ENCODE peak calls at places on chromosome 6, in ten cellular contexts. D is Peyer's patch, P is heart left ventricle, H is AG10803, R is PC-3, O is mucosa of descending colon, E is AG04449, X is left lung, F is A549, A is HL-60. L is an unnamed sample.

GRCh38 chr6:19824058-19824807 is 12.9 kb upstream of the ID4 start:
- DNase-seq in R (no peak), O (no peak), D (no peak), A (no peak), H (peak; percentile 39), F (no peak), X (no peak), P (no peak), E (no peak), L (no peak)

GRCh38 chr6:43269273-43270007 is 26.2 kb downstream of the TTBK1 start:
- DNase-seq in D (peak; percentile 85), P (peak; percentile 60), F (no peak), R (no peak), H (no peak), O (peak; percentile 77), A (no peak), X (no peak), E (no peak), L (no peak)

GRCh38 chr6:140256213-140256612 is 881.8 kb upstream of the CITED2 start:
- DNase-seq in F (no peak), E (no peak), X (no peak), P (no peak), R (no peak), A (no peak), H (no peak), O (no peak), D (no peak), L (peak; percentile 39)

GRCh38 chr6:83273596-83273995 is 80.4 kb downstream of the RWDD2A start:
- DNase-seq in H (peak; percentile 4), R (no peak), O (no peak), P (no peak), E (peak; percentile 7), X (no peak), A (no peak), F (no peak), D (no peak), L (peak; percentile 17)

GRCh38 chr6:24662206-24662605 is 4.5 kb downstream of the TDP2 start:
- DNase-seq in A (no peak), H (no peak), O (no peak), D (no peak), F (no peak), P (no peak), R (no peak), E (no peak), X (no peak), L (no peak)

GRCh38 chr6:66289889-66290288 is 582.9 kb upstream of the EYS start:
- DNase-seq in P (no peak), F (no peak), E (no peak), O (no peak), A (no peak), R (no peak), D (no peak), H (no peak), X (no peak), L (no peak)

GRCh38 chr6:81589465-81590313 is 162.8 kb downstream of the TENT5A start:
- DNase-seq in O (no peak), A (no peak), H (no peak), P (no peak), D (no peak), R (peak; percentile 17), X (no peak), E (no peak), F (no peak), L (no peak)

GRCh38 chr6:85866758-85867401 is 224.2 kb upstream of the SYNCRIP start:
- DNase-seq in X (peak; percentile 15), P (no peak), H (no peak), E (no peak), O (no peak), A (no peak), R (no peak), F (no peak), D (no peak), L (no peak)

GRCh38 chr6:126030045-126030444 is 43.7 kb downstream of the TRMT11 start:
- DNase-seq in D (no peak), F (no peak), O (no peak), A (no peak), P (no peak), H (no peak), R (no peak), E (no peak), X (no peak), L (peak; percentile 68)

GRCh38 chr6:8402546-8402945 is 32.8 kb downstream of the SLC35B3 start:
- DNase-seq in D (no peak), F (no peak), R (no peak), P (no peak), X (no peak), E (no peak), H (no peak), O (no peak), A (no peak), L (no peak)

GRCh38 chr6:50836231-50836630 is 17.6 kb downstream of the TFAP2B start:
- DNase-seq in D (no peak), F (no peak), P (no peak), O (no peak), R (no peak), E (no peak), A (no peak), X (peak; percentile 65), H (no peak), L (no peak)

GRCh38 chr6:43243649-43244321 is 504 bp downstream of the TTBK1 start:
- DNase-seq in R (no peak), D (no peak), F (no peak), P (no peak), O (no peak), H (no peak), X (no peak), E (no peak), A (no peak), L (no peak)

GRCh38 chr6:136201735-136202134 is 48.4 kb downstream of the MTFR2 start:
- DNase-seq in P (no peak), F (peak; percentile 18), O (no peak), D (no peak), A (no peak), H (peak; percentile 11), R (peak; percentile 5), X (no peak), E (no peak), L (peak; percentile 23)

GRCh38 chr6:99867026-99867425 is 127.0 kb downstream of the MCHR2 start:
- DNase-seq in A (no peak), D (no peak), H (no peak), F (no peak), O (no peak), E (no peak), X (no peak), P (no peak), R (no peak), L (no peak)

GRCh38 chr6:99868074-99868702 is 125.8 kb downstream of the MCHR2 start:
- DNase-seq in X (peak; percentile 80), D (peak; percentile 75), P (peak; percentile 51), F (peak; percentile 61), R (peak; percentile 78), O (peak; percentile 51), H (peak; percentile 62), E (no peak), A (no peak), L (peak; percentile 63)
- TF ChIP-seq CTCF in X (peak; percentile 79), D (peak; percentile 64), P (peak; percentile 77), F (peak; percentile 86), R (peak; percentile 77), O (peak; percentile 38), H (peak; percentile 88), E (peak; percentile 80), A (peak; percentile 76), L (peak; percentile 88)

GRCh38 chr6:84788689-84789088 is 24.3 kb upstream of the TBX18 start:
- DNase-seq in H (no peak), F (no peak), P (no peak), E (no peak), X (no peak), A (no peak), O (no peak), R (no peak), D (no peak), L (no peak)

GRCh38 chr6:84791927-84792326 is 27.5 kb upstream of the TBX18 start:
- DNase-seq in O (no peak), E (no peak), A (no peak), R (no peak), F (no peak), H (no peak), D (no peak), X (no peak), P (no peak), L (no peak)

GRCh38 chr6:84789170-84789569 is 24.8 kb upstream of the TBX18 start:
- DNase-seq in P (no peak), R (no peak), D (no peak), X (no peak), A (no peak), F (no peak), E (no peak), H (no peak), O (no peak), L (no peak)

GRCh38 chr6:84796343-84796742 is 31.9 kb upstream of the TBX18 start:
- DNase-seq in E (no peak), H (no peak), X (no peak), D (no peak), O (no peak), P (no peak), F (no peak), A (no peak), R (no peak), L (no peak)

GRCh38 chr6:84791233-84791632 is 26.8 kb upstream of the TBX18 start:
- DNase-seq in X (no peak), D (no peak), O (no peak), F (no peak), H (peak; percentile 15), P (no peak), A (no peak), E (no peak), R (peak; percentile 38), L (peak; percentile 40)
- H3K4me3 ChIP-seq in X (no peak overlapping the region), D (no peak overlapping the region), O (no peak overlapping the region), F (no peak overlapping the region), H (no peak overlapping the region), P (no peak overlapping the region), A (no peak overlapping the region), E (no peak overlapping the region), R (no peak overlapping the region), L (no peak overlapping the region)

DNA sequence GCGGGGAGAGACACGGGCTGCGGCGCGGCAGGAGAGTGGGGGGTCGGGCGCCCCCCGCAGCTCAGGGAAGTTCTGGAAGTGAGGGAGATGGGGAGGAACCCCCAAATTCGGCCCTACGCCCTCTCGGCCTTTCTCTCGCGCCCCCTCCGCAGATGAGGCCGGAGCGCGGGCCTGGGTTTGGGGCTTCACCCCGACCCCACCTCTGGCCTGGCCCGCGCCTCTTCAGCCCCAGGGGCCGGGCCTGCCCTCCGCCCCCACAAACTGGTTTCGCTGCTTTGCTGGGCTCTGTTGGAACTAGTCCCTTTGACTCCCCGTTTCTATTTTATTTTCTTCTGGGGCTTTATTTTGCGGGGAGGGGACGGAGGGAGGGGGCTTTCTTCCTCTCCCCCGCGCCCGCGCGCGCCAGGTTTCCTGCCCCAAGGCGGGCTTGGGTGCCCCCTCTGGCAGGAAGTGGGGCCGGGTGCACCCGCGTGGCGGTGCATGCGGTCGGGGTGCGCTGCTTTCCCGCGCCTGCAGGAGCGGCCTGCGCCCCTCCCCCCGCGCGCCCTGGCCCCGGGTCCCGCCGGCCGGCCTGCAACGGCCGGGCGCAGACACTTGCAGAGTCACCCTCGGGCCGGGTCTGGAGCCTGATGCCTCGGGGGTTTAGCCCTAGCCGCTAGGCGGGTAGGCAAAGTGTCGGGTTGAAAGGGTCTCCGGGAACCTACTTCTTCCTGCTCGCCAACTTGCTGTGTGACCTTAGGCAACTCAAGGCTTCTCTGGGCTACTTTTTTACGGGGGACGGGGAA is 1.2 kb downstream of the HMGA1 start:
- DNase-seq in F (peak; percentile 62), H (no peak), P (no peak), A (peak; percentile 81), R (peak; percentile 55), D (peak; percentile 76), O (peak; percentile 83), E (no peak), X (peak; percentile 89), L (peak; percentile 22)
- TF ChIP-seq CTCF in F (no peak), H (peak; percentile 31), P (peak; percentile 10), A (no peak), R (peak; percentile 30), D (peak; percentile 46), O (no peak), E (peak; percentile 63), X (no peak), L (peak; percentile 31)

GRCh38 chr6:160519133-160519532 is 144.9 kb downstream of the LPA start:
- DNase-seq in H (no peak), F (no peak), O (no peak), D (no peak), R (no peak), E (no peak), X (no peak), A (no peak), P (no peak), L (no peak)
- H3K4me3 ChIP-seq in H (no peak overlapping the region), F (no peak overlapping the region), O (no peak overlapping the region), D (no peak overlapping the region), R (peak overlapping the region; percentile 79), E (no peak overlapping the region), X (no peak overlapping the region), A (no peak overlapping the region), P (no peak overlapping the region), L (no peak overlapping the region)

L was measured in astrocyte of the spinal cord.